ENCODE peak calls at places on chromosomes 11 and 22, in four cellular contexts. L, D, O and M are unnamed samples.

GRCh38 chr11:79122759-79123158 is 318.1 kb downstream of the TENM4 start:
- DNase-seq in L (no peak), O (no peak), D (no peak), M (no peak)

GRCh38 chr22:44180706-44181032 is at the start of gene PARVG:
- DNase-seq in O (no peak), D (no peak), L (no peak), M (no peak)

GRCh38 chr11:125223901-125224331 is 59.4 kb downstream of the PKNOX2 start:
- DNase-seq in L (no peak), D (no peak), O (no peak), M (no peak)

GRCh38 chr11:63811522-63811921 is 1.7 kb upstream of the SPINDOC start:
- DNase-seq in L (no peak), O (no peak), D (no peak), M (no peak)

GRCh38 chr11:1854949-1855885 is 2.3 kb downstream of the LSP1 start:
- DNase-seq in L (no peak), O (no peak), D (no peak), M (no peak)

GRCh38 chr22:45302751-45303150 is 7.0 kb upstream of the FAM118A start:
- DNase-seq in L (no peak), O (no peak), D (no peak), M (no peak)

GRCh38 chr11:62554377-62554776 is 7.8 kb upstream of the AHNAK start:
- DNase-seq in O (no peak), D (no peak), L (no peak), M (peak; percentile 55)

GRCh38 chr11:70415642-70416395 is 17.5 kb downstream of the CTTN start:
- DNase-seq in O (no peak), L (peak; percentile 22), D (no peak), M (peak; percentile 32)

GRCh38 chr11:72676874-72677341 is 2.7 kb upstream of the PDE2A start:
- DNase-seq in L (peak; percentile 26), O (no peak), D (peak; percentile 62), M (peak; percentile 68)

GRCh38 chr11:124644426-124645280 is 22.0 kb downstream of the TBRG1 start:
- DNase-seq in O (no peak), D (peak; percentile 51), L (peak; percentile 88), M (peak; percentile 85)

GRCh38 chr11:72649215-72649976 is 24.8 kb downstream of the PDE2A start:
- DNase-seq in O (no peak), D (no peak), L (no peak), M (no peak)

GRCh38 chr22:38036392-38037062 is 20.7 kb upstream of the PICK1 start:
- DNase-seq in L (no peak), O (no peak), D (no peak), M (no peak)
- H3K4me1 ChIP-seq in L (peaks cover 23% of the 10 kb centered on the region), O (peaks cover 22% of the 10 kb centered on the region), D (peaks cover 32% of the 10 kb centered on the region), M (peaks cover 33% of the 10 kb centered on the region)

DNA sequence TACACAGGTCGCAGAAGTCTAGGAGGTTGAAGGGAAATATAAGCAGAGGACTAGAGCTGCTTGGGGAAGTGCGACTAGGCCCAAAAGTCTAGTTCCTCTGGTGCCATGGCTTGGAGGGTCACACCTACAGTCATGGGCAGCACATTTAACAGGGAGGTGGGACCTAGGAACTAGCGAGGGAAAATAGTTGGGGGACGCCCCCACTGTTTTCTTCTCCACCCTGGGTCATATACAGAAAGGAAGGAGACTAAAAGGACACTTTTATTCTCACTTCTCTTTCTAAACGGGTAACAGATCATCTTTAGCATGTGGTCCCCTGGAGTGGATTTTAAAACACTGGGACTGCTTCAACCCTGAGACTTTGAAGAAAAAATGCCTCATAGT is 16.6 kb downstream of the APIP start:
- DNase-seq in L (no peak), D (no peak), O (no peak), M (no peak)
- H3K9me3 ChIP-seq in L (peaks cover 17% of the 10 kb centered on the region), D (peaks cover 44% of the 10 kb centered on the region), O (peaks cover 14% of the 10 kb centered on the region), M (peaks cover 22% of the 10 kb centered on the region)

DNA sequence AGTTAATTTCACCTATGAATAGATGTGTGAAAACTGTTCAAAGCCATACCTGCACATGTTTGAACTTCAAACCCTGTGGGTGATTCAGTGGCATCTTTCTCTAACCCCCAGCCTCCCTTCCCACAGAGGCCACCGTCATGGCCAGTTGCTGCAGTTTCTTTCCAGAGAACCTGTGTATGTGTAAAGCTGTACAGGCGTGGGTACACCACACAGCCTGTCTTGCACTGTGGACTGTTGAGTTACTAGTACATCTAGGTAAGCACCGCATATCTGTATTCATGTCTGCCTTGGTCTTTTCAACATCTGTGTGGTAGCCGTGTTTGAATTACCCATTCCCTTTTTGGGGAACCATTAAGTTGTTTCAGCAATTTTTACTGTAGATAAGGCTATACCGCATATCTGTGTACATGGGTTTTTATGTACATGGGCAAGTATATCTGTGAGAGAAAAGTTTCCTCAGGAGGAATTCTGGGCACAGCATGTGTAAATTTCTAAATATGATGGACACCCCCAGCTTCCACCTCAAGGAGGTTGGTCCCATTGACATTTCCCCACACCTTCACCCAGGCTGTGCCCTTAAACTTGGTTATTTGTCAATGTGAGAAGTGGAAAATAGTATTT is 13.9 kb downstream of the NEAT1 start:
- DNase-seq in L (peak; percentile 49), O (no peak), D (no peak), M (peak; percentile 10)
- H3K4me3 ChIP-seq in L (no peak overlapping the region), O (no peak overlapping the region), D (no peak overlapping the region), M (peak overlapping the region; percentile 77)

GRCh38 chr22:19361501-19362103 is 69.9 kb downstream of the HIRA start:
- DNase-seq in L (no peak), D (no peak), O (no peak), M (no peak)

GRCh38 chr22:19359554-19360299 is 68.2 kb upstream of the CLTCL1 start:
- DNase-seq in D (no peak), L (no peak), O (no peak), M (no peak)

GRCh38 chr22:19358703-19359553 is 67.4 kb upstream of the CLTCL1 start:
- DNase-seq in L (no peak), D (no peak), O (no peak), M (no peak)

GRCh38 chr22:19360862-19361261 is 69.3 kb upstream of the CLTCL1 start:
- DNase-seq in D (no peak), L (no peak), O (no peak), M (no peak)

DNA sequence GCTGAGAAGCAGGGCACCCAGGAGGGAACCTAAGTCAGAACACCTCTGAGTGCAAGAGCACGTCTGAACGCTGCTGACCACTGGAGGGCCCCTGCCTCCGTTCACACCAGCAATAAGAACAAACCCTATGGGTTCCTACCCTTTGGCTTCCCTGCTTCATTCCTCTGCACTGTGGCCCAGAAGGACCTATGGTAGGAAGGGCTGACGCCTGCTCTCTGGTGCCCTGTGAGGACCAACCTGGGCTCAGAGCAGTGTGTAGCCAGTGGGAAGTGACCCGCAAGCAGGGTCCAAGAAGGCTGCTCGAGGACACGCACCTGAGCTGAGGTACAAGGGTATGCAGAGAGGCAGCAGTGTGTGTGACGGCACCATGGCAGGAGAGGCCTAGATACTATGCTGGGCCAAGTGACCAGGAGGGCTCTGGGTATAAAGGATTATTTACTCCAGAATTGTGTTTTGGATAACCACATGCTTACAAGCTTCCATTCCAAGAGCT is 68.8 kb upstream of the CLTCL1 start:
- DNase-seq in O (no peak), L (no peak), D (no peak), M (no peak)
- H3K4me1 ChIP-seq in O (no peaks in the 10 kb centered on the region), L (peaks cover 10% of the 10 kb centered on the region), D (no peaks in the 10 kb centered on the region), M (no peaks in the 10 kb centered on the region)